ENCODE peak calls at places on chromosomes 16 and 17, in five cellular contexts. C is colonic mucosa, Q is A172, M is AG20443, N is lower lobe of right lung. L is an unnamed sample.

GRCh38 chr16:85778873-85779272 is 20.5 kb downstream of the EMC8 start:
- DNase-seq in N (no peak), C (no peak), M (no peak), Q (no peak), L (no peak)

GRCh38 chr16:55046146-55046460 is 115.4 kb downstream of the IRX5 start:
- DNase-seq in Q (no peak), M (no peak), N (no peak), C (no peak), L (no peak)

GRCh38 chr17:81563861-81564586 is 11.9 kb upstream of the FAAP100 start:
- DNase-seq in M (no peak), C (no peak), N (no peak), Q (no peak), L (no peak)

GRCh38 chr16:35449663-35450062 is 1990.3 kb downstream of the TP53TG3F start:
- DNase-seq in Q (no peak), M (no peak), N (no peak), C (no peak), L (no peak)

GRCh38 chr16:23539984-23540816 is 16.9 kb downstream of the EARS2 start:
- DNase-seq in C (no peak), Q (no peak), M (no peak), N (no peak), L (no peak)

GRCh38 chr17:28878981-28879380 is 18.6 kb downstream of the FLOT2 start:
- DNase-seq in Q (peak), M (peak), N (no peak), C (peak), L (peak)

GRCh38 chr16:1258218-1258587 is 2.3 kb downstream of the TPSD1 start:
- DNase-seq in C (no peak), N (no peak), M (no peak), Q (no peak), L (no peak)

GRCh38 chr17:40303009-40303657 is 5.8 kb upstream of the RARA start:
- DNase-seq in C (peak), N (no peak), Q (no peak), M (peak), L (peak)

GRCh38 chr16:19138601-19139000 is 24.8 kb downstream of the ITPRIPL2 start:
- DNase-seq in M (peak), Q (peak), N (peak), C (peak), L (peak)

GRCh38 chr17:50638851-50639767 is 4.4 kb downstream of the ABCC3 start:
- DNase-seq in C (peak), M (peak), Q (peak), N (peak), L (no peak)

GRCh38 chr17:28897769-28898259 is 281 bp upstream of the FLOT2 start:
- DNase-seq in M (no peak), Q (no peak), N (no peak), C (no peak), L (no peak)

GRCh38 chr17:4405038-4405669 is 28.6 kb upstream of the SPNS3 start:
- DNase-seq in M (no peak), Q (no peak), N (no peak), C (no peak), L (peak)

GRCh38 chr17:43734376-43734775 is 24.2 kb downstream of the SOST start:
- DNase-seq in M (peak), C (no peak), Q (peak), N (no peak), L (no peak)

GRCh38 chr17:81867952-81868673 is 3.0 kb downstream of the ARHGDIA start:
- DNase-seq in Q (no peak), M (no peak), N (no peak), C (no peak), L (peak)

GRCh38 chr17:79617740-79618382 is 7.0 kb upstream of the RBFOX3 start:
- DNase-seq in N (peak), M (no peak), Q (no peak), C (no peak), L (no peak)